ENCODE peak calls at places on chromosome 15, in five cellular contexts. G is T-helper 1 cell; O is stimulated activated CD8-positive, alpha-beta memory T cell treated with anti-CD3 and anti-CD28 coated beads, Interleukin-7, amount 100 ng/mL, for 24 hours; T is effector CD4-positive, alpha-beta T cell; S is stimulated activated CD4-positive, alpha-beta T cell treated with anti-CD3 and anti-CD28 coated beads, Interleukin-1b, Interleukin-23, amount 100 ng/mL, for 24 hours. V is an unnamed sample.

GRCh38 chr15:81893182-81893833 is 152.5 kb downstream of the MEX3B start:
- DNase-seq in G (no peak), O (no peak), T (no peak), S (no peak), V (no peak)

GRCh38 chr15:58077427-58077826 is 11.9 kb upstream of the ALDH1A2 start:
- DNase-seq in G (no peak), O (no peak), T (no peak), S (no peak), V (no peak)

GRCh38 chr15:67124911-67125588 is 59.6 kb downstream of the SMAD3 start:
- DNase-seq in G (no peak), O (no peak), T (no peak), S (no peak), V (no peak)

GRCh38 chr15:55288006-55288717 is 1.5 kb downstream of the RAB27A start:
- DNase-seq in G (no peak), O (no peak), T (no peak), S (no peak), V (no peak)

GRCh38 chr15:74128785-74129350 is 1.5 kb upstream of the ISLR2 start:
- DNase-seq in G (no peak), O (no peak), T (no peak), S (no peak), V (no peak)

GRCh38 chr15:66038387-66039116 is 169.3 kb downstream of the RAB11A start:
- DNase-seq in G (no peak), O (no peak), T (no peak), S (no peak), V (no peak)

GRCh38 chr15:79967331-79968182 is 3.4 kb downstream of the BCL2A1 start:
- DNase-seq in G (peak; percentile 57), O (no peak), T (no peak), S (no peak), V (no peak)

GRCh38 chr15:65132841-65133549 is 613 bp downstream of the PDCD7 start:
- DNase-seq in G (peak; percentile 12), O (no peak), T (peak; percentile 4), S (no peak), V (peak; percentile 13)

GRCh38 chr15:31525296-31525695 is 198.7 kb downstream of the KLF13 start:
- DNase-seq in G (no peak), O (no peak), T (no peak), S (no peak), V (no peak)

GRCh38 chr15:89041507-89041906 is 46.7 kb upstream of the ABHD2 start:
- DNase-seq in G (no peak), O (no peak), T (no peak), S (no peak), V (no peak)

GRCh38 chr15:47066386-47066785 is 650.9 kb upstream of the SEMA6D start:
- DNase-seq in G (no peak), O (no peak), T (no peak), S (no peak), V (no peak)

GRCh38 chr15:58705105-58705504 is 44.4 kb downstream of the ADAM10 start:
- DNase-seq in G (no peak), O (no peak), T (no peak), S (no peak), V (no peak)